ENCODE peak calls at places on chromosomes 5 and 9, in five cellular contexts. N, H, R, X and O are unnamed samples.

GRCh38 chr9:111412280-111412679 is 71.9 kb downstream of the ECPAS start:
- DNase-seq in X (no peak), R (no peak), H (no peak), N (no peak), O (peak; percentile 43)

GRCh38 chr5:170769236-170769635 is 14.3 kb upstream of the GABRP start:
- DNase-seq in N (no peak), X (no peak), H (no peak), R (no peak), O (no peak)

GRCh38 chr9:486156-486555 is 271.5 kb downstream of the DOCK8 start:
- DNase-seq in H (no peak), X (no peak), N (no peak), R (no peak), O (no peak)

GRCh38 chr5:4199036-4199435 is 603.4 kb downstream of the IRX1 start:
- DNase-seq in H (no peak), X (no peak), R (no peak), N (no peak), O (no peak)

GRCh38 chr9:93891549-93892310 is 63.4 kb downstream of the BARX1 start:
- DNase-seq in H (no peak), N (no peak), R (no peak), X (peak; percentile 43), O (no peak)

GRCh38 chr5:96614110-96614691 is 48.0 kb upstream of the CAST start:
- DNase-seq in X (no peak), R (peak; percentile 87), H (peak; percentile 71), N (no peak), O (peak; percentile 9)

GRCh38 chr9:31916591-31917223 is 467.7 kb upstream of the ACO1 start:
- DNase-seq in N (no peak), R (peak; percentile 70), H (no peak), X (no peak), O (no peak)

GRCh38 chr5:149792963-149793362 is 62.9 kb downstream of the PPARGC1B start:
- DNase-seq in X (no peak), R (no peak), H (no peak), N (no peak), O (no peak)

GRCh38 chr5:1514027-1514818 is 9.5 kb downstream of the LPCAT1 start:
- DNase-seq in R (peak; percentile 49), H (no peak), X (peak; percentile 22), N (peak; percentile 9), O (no peak)

GRCh38 chr5:135008556-135008955 is 25.5 kb downstream of the PITX1 start:
- DNase-seq in X (peak; percentile 19), H (no peak), R (no peak), N (no peak), O (no peak)

GRCh38 chr5:39713224-39713911 is 288.6 kb upstream of the DAB2 start:
- DNase-seq in N (no peak), R (no peak), H (no peak), X (no peak), O (no peak)

GRCh38 chr9:100111235-100111634 is 12.2 kb downstream of the INVS start:
- DNase-seq in H (no peak), N (peak; percentile 83), R (no peak), X (no peak), O (peak; percentile 11)

GRCh38 chr5:133892774-133893173 is 75.7 kb downstream of the C5orf15 start:
- DNase-seq in N (no peak), X (no peak), R (no peak), H (no peak), O (no peak)

GRCh38 chr5:220008-220407 is 1.9 kb downstream of the SDHA start:
- DNase-seq in R (no peak), H (no peak), N (no peak), X (no peak), O (no peak)

GRCh38 chr9:81071108-81071507 is 618.2 kb downstream of the TLE1 start:
- DNase-seq in N (no peak), X (no peak), H (no peak), R (no peak), O (no peak)

GRCh38 chr9:133727277-133727875 is 10.8 kb downstream of the SARDH start:
- DNase-seq in N (no peak), H (no peak), X (peak; percentile 34), R (no peak), O (no peak)

GRCh38 chr5:112002368-112002767 is 245.4 kb upstream of the NREP start:
- DNase-seq in R (no peak), N (no peak), X (no peak), H (no peak), O (no peak)

GRCh38 chr9:5509573-5509972 is 758 bp upstream of the PDCD1LG2 start:
- DNase-seq in N (no peak), R (no peak), X (no peak), H (no peak), O (no peak)

GRCh38 chr5:37251673-37252072 is 2.5 kb upstream of the CPLANE1 start:
- DNase-seq in H (no peak), R (no peak), N (no peak), X (no peak), O (no peak)

GRCh38 chr5:35417040-35417439 is 186.8 kb upstream of the PRLR start:
- DNase-seq in R (no peak), H (no peak), N (no peak), X (no peak), O (no peak)

GRCh38 chr9:70480405-70480980 is 66.0 kb upstream of the KLF9 start:
- DNase-seq in H (no peak), R (no peak), X (peak; percentile 82), N (peak; percentile 85), O (peak; percentile 38)

GRCh38 chr9:91966503-91966902 is 16.5 kb upstream of the ROR2 start:
- DNase-seq in H (no peak), R (no peak), X (no peak), N (no peak), O (no peak)

GRCh38 chr9:113992994-113993393 is 85.1 kb downstream of the AMBP start:
- DNase-seq in N (no peak), X (peak; percentile 22), R (no peak), H (no peak), O (no peak)

GRCh38 chr9:113991714-113992113 is 86.4 kb downstream of the AMBP start:
- DNase-seq in R (no peak), N (no peak), X (no peak), H (no peak), O (no peak)

GRCh38 chr9:113993838-113994540 is 84.1 kb downstream of the AMBP start:
- DNase-seq in H (no peak), N (peak; percentile 86), X (peak; percentile 86), R (no peak), O (peak; percentile 67)

GRCh38 chr9:113990975-113991471 is 87.1 kb downstream of the AMBP start:
- DNase-seq in H (no peak), X (no peak), R (no peak), N (no peak), O (no peak)

DNA sequence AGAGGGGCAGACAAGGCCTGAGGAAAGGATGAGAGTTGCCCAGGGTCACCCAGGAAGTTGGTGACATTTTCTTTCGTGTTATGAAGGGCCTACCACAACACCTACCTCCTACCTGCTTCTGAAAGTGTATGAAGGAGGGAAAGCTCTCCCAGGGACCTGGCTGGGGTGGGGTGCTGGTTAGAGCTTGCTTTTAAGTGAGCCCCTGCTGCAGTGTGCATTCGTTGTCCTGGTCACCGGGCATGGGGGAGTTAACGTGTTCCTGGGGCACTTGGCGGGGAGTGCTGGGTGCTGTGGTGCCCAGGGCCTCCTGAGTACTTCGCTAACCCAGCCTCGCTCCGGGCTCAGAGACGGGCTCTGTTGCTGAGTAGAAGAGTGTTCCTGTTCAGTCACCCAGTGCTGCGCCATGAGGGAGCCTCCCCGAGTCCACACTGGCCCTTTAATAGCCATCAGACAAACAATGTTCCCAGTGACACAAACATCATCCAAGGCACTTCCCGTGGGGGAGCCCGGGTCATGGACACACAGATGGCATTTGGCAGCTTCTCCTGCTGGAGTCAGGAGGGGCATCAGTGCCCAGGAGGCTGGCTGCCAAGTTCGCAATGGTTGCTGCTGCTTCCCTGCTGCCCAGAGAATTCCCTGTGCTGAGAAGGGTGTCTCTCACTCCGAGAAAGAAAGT is 85.7 kb downstream of the AMBP start:
- DNase-seq in N (peak; percentile 78), X (peak; percentile 58), R (no peak), H (no peak), O (peak; percentile 94)
- H3K27ac ChIP-seq in N (no peak overlapping the region), X (peak overlapping the region; percentile 39), R (no peak overlapping the region), H (no peak overlapping the region), O (peak overlapping the region; percentile 76)

DNA sequence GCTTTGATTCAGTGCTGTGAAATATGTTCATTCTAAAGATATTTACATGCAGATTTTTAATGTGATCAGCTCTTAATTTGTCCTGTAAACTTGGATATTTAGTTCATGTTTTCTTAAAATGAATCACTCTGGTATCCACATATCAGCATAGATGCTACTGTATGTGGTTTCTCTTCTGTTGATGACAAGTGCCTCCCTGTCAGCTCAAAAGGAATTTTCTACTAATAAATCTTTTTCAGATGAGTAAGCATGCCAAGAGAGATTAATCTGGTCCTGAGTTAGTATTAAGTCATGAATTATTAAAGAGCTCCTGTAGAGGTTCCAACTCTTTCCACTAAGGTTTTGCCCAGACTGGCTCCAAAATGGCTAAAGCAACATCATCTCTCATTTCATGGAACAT is 129.2 kb downstream of the GOLPH3 start:
- DNase-seq in H (no peak), X (no peak), R (no peak), N (no peak), O (no peak)
- H3K27ac ChIP-seq in H (no peak overlapping the region), X (no peak overlapping the region), R (no peak overlapping the region), N (no peak overlapping the region), O (no peak overlapping the region)

GRCh38 chr5:11455505-11455904 is 448.7 kb downstream of the CTNND2 start:
- DNase-seq in H (no peak), X (no peak), R (no peak), N (no peak), O (no peak)
- H3K27ac ChIP-seq in H (no peak overlapping the region), X (no peak overlapping the region), R (no peak overlapping the region), N (no peak overlapping the region), O (no peak overlapping the region)

GRCh38 chr9:37944266-37944650 is 40.3 kb upstream of the SLC25A51 start:
- DNase-seq in N (no peak), X (no peak), R (no peak), H (no peak), O (no peak)

GRCh38 chr9:37946041-37946440 is 42.1 kb upstream of the SLC25A51 start:
- DNase-seq in X (no peak), N (no peak), H (no peak), R (no peak), O (no peak)

GRCh38 chr9:37943329-37944265 is 39.7 kb upstream of the SLC25A51 start:
- DNase-seq in X (no peak), R (peak; percentile 36), H (no peak), N (peak; percentile 31), O (no peak)

GRCh38 chr9:37946971-37947370 is 43.0 kb upstream of the SLC25A51 start:
- DNase-seq in X (no peak), R (no peak), H (no peak), N (no peak), O (no peak)

DNA sequence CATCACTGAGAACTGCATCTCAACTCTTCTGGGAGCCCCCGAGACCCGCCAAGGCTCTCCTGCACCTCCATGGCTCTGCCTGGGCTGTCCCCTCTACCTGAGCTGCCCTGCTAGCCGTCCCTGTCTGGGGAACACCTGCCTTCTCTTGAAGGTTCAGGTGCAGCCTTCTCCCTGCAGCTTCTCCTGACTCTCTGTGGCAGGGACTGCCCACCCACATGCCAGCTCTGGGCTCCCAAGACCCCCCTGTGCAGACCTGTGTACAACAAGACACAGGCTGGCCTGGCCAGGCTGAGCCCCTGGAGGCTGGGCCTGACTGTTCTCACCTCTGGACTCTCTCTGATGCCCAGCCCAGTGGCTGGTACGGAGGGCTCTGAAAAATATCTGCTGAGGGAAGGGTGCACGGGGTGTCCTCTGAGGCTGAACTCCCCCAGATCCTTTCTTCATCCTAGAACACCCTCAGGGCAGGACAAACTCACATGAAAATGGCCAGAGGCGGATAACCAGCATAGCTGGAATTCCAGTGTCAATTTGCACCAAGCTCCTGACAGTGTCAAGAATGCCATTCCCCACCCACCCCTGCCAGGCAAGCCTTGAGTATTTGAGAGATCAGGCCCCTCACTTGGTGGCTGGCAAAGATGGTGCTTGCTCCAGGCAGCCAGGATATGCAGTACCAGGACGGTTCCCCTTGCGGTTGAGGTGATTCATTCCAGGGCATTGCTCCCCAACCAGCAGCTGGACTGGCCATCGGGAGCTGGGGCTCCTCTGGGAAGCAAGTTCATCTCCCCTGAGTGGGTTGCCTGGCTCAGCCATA is 40.9 kb upstream of the SLC25A51 start:
- DNase-seq in R (peak; percentile 79), X (no peak), N (no peak), H (no peak), O (no peak)
- H3K27ac ChIP-seq in R (no peak overlapping the region), X (peak overlapping the region; percentile 72), N (no peak overlapping the region), H (no peak overlapping the region), O (no peak overlapping the region)